ENCODE peak calls at places on chromosomes 5 and 9, in seven cellular contexts. K, Y, X, E, R, F and H are unnamed samples.

GRCh38 chr5:135038829-135039525 is 4.9 kb upstream of the PITX1 start:
- DNase-seq in R (no peak), K (no peak), Y (peak; percentile 23), F (no peak), X (no peak), E (no peak), H (no peak)

GRCh38 chr5:14399054-14399657 is 182.4 kb upstream of the OTULINL start:
- DNase-seq in F (peak; percentile 88), R (no peak), E (no peak), X (no peak), K (peak; percentile 48), Y (peak; percentile 57), H (no peak)

GRCh38 chr5:411728-412127 is 31.2 kb upstream of the EXOC3 start:
- DNase-seq in Y (no peak), K (no peak), E (peak; percentile 1), F (no peak), X (no peak), R (no peak), H (no peak)

GRCh38 chr5:178130576-178131445 is at the start of gene RMND5B:
- DNase-seq in Y (peak; percentile 34), E (peak; percentile 89), R (peak; percentile 68), F (peak; percentile 69), X (peak; percentile 77), K (peak; percentile 92), H (no peak)

GRCh38 chr9:110276827-110277226 is 20.5 kb upstream of the TXN start:
- DNase-seq in R (no peak), E (no peak), Y (no peak), K (no peak), F (no peak), X (no peak), H (no peak)

GRCh38 chr9:131714821-131715220 is 25.1 kb downstream of the RAPGEF1 start:
- DNase-seq in R (no peak), E (no peak), K (no peak), F (no peak), X (no peak), Y (no peak), H (no peak)

GRCh38 chr5:132001647-132002561 is 9.6 kb downstream of the ACSL6 start:
- DNase-seq in K (no peak), R (no peak), X (no peak), Y (peak; percentile 17), E (peak; percentile 30), F (no peak), H (no peak)

GRCh38 chr9:18623201-18623600 is 149.2 kb downstream of the ADAMTSL1 start:
- DNase-seq in Y (no peak), K (no peak), F (peak; percentile 43), E (no peak), X (no peak), R (no peak), H (no peak)

GRCh38 chr9:4086119-4087088 is 213.5 kb downstream of the GLIS3 start:
- DNase-seq in Y (peak; percentile 35), K (no peak), R (no peak), F (peak; percentile 37), X (no peak), E (no peak), H (no peak)

GRCh38 chr5:177315411-177315810 is 3.7 kb upstream of the MXD3 start:
- DNase-seq in F (no peak), E (no peak), R (no peak), Y (no peak), K (no peak), X (no peak), H (no peak)

GRCh38 chr5:30105186-30105585 is 1088.3 kb upstream of the CDH6 start:
- DNase-seq in F (no peak), E (no peak), K (no peak), X (no peak), Y (no peak), R (no peak), H (no peak)

GRCh38 chr9:127979333-127980055 is 1.3 kb downstream of the EEIG1 start:
- DNase-seq in X (peak; percentile 64), K (peak; percentile 47), R (no peak), F (peak; percentile 70), Y (no peak), E (peak; percentile 64), H (no peak)

GRCh38 chr5:24325306-24325832 is 319.4 kb downstream of the CDH10 start:
- DNase-seq in Y (no peak), R (no peak), K (no peak), F (no peak), X (no peak), E (no peak), H (no peak)

GRCh38 chr9:29511680-29512079 is 1938.4 kb upstream of the C9orf72 start:
- DNase-seq in F (no peak), Y (no peak), R (no peak), E (no peak), K (no peak), X (no peak), H (no peak)

GRCh38 chr9:14433841-14434511 is 120.0 kb upstream of the NFIB start:
- DNase-seq in R (no peak), E (peak; percentile 22), X (no peak), K (no peak), Y (peak; percentile 57), F (peak; percentile 89), H (no peak)

GRCh38 chr9:127838375-127839078 is 15.9 kb downstream of the ENG start:
- DNase-seq in K (no peak), Y (no peak), R (no peak), X (peak; percentile 93), F (peak; percentile 95), E (peak; percentile 47), H (peak; percentile 89)

GRCh38 chr9:121779381-121780117 is 128.1 kb downstream of the DAB2IP start:
- DNase-seq in E (no peak), K (no peak), X (peak; percentile 17), F (no peak), R (no peak), Y (no peak), H (no peak)

DNA sequence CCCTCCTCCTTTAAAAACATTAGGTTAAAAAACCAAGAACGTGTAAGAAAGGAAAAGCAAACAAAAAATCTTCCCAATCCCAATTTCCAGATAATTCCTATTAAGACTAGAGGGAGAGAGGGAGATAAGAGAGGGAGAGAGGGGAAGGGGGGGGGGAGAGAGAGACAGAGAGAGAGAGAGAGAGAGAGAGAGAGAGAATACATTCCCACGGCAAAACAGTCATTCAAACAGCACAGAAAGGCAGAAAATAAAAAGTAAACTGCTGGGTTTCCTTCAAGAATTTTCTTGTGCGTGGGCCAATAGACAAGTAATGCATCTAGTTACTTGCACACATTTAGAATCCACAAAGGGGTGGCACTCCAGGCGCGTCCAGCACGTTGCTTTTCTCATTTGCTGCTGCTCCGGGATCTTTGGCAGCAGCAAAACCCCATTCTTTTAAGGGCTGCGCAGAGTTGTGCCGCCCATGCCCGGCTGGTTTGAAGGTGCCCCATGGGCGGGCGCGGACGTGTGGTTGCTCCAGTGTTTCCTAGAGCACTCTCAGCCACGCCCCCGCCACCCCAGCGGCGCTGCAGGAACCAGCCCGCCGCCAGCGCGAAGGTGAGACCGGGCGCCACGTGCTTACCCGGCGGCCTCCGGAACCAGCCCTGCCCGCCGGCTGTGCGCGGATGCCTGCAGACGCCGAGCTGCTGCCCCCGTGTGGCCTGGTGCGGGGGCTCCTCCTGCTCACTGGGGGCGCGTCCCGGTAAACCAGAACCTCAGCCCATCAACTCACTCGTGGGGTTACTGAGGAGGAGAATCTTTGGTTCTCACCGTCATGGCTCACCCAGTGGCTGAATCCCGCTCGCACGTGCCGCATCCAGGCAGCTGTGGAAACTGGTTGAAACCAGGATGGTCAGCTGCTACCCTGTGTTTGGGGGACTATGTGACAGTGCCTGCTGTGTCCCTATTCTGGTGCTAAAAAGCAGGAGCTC is 44.6 kb downstream of the STC2 start:
- DNase-seq in X (peak; percentile 49), R (peak; percentile 70), K (peak; percentile 80), E (peak; percentile 90), F (peak; percentile 58), Y (peak; percentile 54), H (peak; percentile 66)
- TF ChIP-seq CTCF in X (peak; percentile 60), R (peak; percentile 67), K (peak; percentile 88), E (peak; percentile 66), F (peak; percentile 72), Y (peak; percentile 76), H (peak; percentile 45)

GRCh38 chr5:96176022-96176421 is 214.4 kb upstream of the ELL2 start:
- DNase-seq in Y (no peak), F (peak; percentile 29), X (no peak), E (no peak), R (no peak), K (no peak), H (no peak)
- TF ChIP-seq CTCF in Y (no peak), F (no peak), X (no peak), E (no peak), R (no peak), K (no peak), H (no peak)

GRCh38 chr9:107615325-107615724 is 125.8 kb upstream of the KLF4 start:
- DNase-seq in E (no peak), R (no peak), F (peak; percentile 85), K (no peak), X (no peak), Y (peak; percentile 5), H (no peak)
- TF ChIP-seq CTCF in E (no peak), R (no peak), F (no peak), K (no peak), X (no peak), Y (no peak), H (no peak)

GRCh38 chr5:170861855-170862766 is at the start of gene RANBP17:
- DNase-seq in Y (peak; percentile 50), X (no peak), F (peak; percentile 16), R (peak; percentile 49), K (no peak), E (peak; percentile 64), H (no peak)
- TF ChIP-seq CTCF in Y (peak; percentile 8), X (no peak), F (no peak), R (no peak), K (no peak), E (no peak), H (no peak)